ENCODE peak calls at places on chromosomes 11 and 22, in five cellular contexts. M is cardiac fibroblast, L is suprapubic skin, S is prostate gland, J is fibroblast of lung. Z is an unnamed sample.

GRCh38 chr11:130282111-130282510 is 32.6 kb downstream of the ZBTB44 start:
- DNase-seq in L (no peak), M (no peak), S (no peak), J (no peak), Z (no peak)

GRCh38 chr11:9626778-9627394 is 37.0 kb upstream of the SWAP70 start:
- DNase-seq in L (peak), S (no peak), J (no peak), M (no peak), Z (no peak)

GRCh38 chr11:73190557-73190885 is 27.6 kb upstream of the P2RY2 start:
- DNase-seq in M (no peak), J (no peak), S (no peak), L (peak), Z (no peak)

GRCh38 chr11:11510939-11511338 is 110.9 kb downstream of the GALNT18 start:
- DNase-seq in S (peak), M (no peak), J (no peak), L (no peak), Z (no peak)

GRCh38 chr22:22955866-22956535 is 68.4 kb downstream of the IGLL5 start:
- DNase-seq in J (peak), S (peak), M (peak), L (no peak), Z (peak)

GRCh38 chr11:72583616-72584292 is 90.5 kb downstream of the PDE2A start:
- DNase-seq in J (no peak), M (no peak), L (no peak), S (no peak), Z (no peak)

GRCh38 chr22:42432818-42433217 is 615 bp upstream of the NFAM1 start:
- DNase-seq in J (no peak), L (no peak), S (no peak), M (no peak), Z (no peak)

GRCh38 chr22:25696763-25697710 is 45.0 kb upstream of the MYO18B start:
- DNase-seq in M (no peak), L (no peak), J (no peak), S (no peak), Z (no peak)

GRCh38 chr11:8206251-8207079 is 37.6 kb upstream of the RIC3 start:
- DNase-seq in J (peak), S (peak), L (peak), M (no peak), Z (no peak)

GRCh38 chr22:43090130-43090789 is 1.1 kb upstream of the TTLL1 start:
- DNase-seq in M (peak), S (peak), J (peak), L (no peak), Z (peak)

GRCh38 chr11:75523189-75523588 is 2.6 kb downstream of the GDPD5 start:
- DNase-seq in L (no peak), S (no peak), J (no peak), M (no peak), Z (no peak)

GRCh38 chr11:62020661-62021060 is 53.2 kb upstream of the FTH1 start:
- DNase-seq in M (peak), J (no peak), S (no peak), L (no peak), Z (no peak)

GRCh38 chr11:104846216-104846615 is 52.0 kb downstream of the CASP12 start:
- DNase-seq in M (no peak), J (no peak), L (no peak), S (no peak), Z (no peak)

GRCh38 chr11:71477637-71478011 is 24.6 kb downstream of the NADSYN1 start:
- DNase-seq in S (no peak), M (no peak), L (no peak), J (no peak), Z (no peak)

GRCh38 chr22:41360126-41360525 is 21.6 kb upstream of the TEF start:
- DNase-seq in J (no peak), L (no peak), S (peak), M (no peak), Z (no peak)

GRCh38 chr22:24247564-24248344 is 2.9 kb upstream of the GGT5 start:
- DNase-seq in S (peak), J (peak), L (peak), M (peak), Z (peak)

GRCh38 chr11:116840746-116841296 is 3.4 kb upstream of the APOA1 start:
- DNase-seq in M (no peak), J (no peak), S (no peak), L (no peak), Z (no peak)

GRCh38 chr11:45671246-45672171 is 6.1 kb upstream of the CHST1 start:
- DNase-seq in S (no peak), M (no peak), L (no peak), J (no peak), Z (no peak)
- TF ChIP-seq CTCF in S (no peak), M (no peak), L (no peak), J (no peak), Z (no peak)

GRCh38 chr11:43577566-43578264 is 102.8 kb upstream of the HSD17B12 start:
- DNase-seq in J (no peak), L (no peak), M (no peak), S (no peak), Z (no peak)

GRCh38 chr11:43580735-43581369 is 99.7 kb upstream of the HSD17B12 start:
- DNase-seq in M (no peak), S (no peak), J (peak), L (no peak), Z (no peak)

GRCh38 chr11:43578346-43579170 is 102.0 kb upstream of the HSD17B12 start:
- DNase-seq in M (peak), J (peak), S (no peak), L (no peak), Z (peak)

GRCh38 chr11:43579919-43580276 is 100.6 kb upstream of the HSD17B12 start:
- DNase-seq in J (no peak), S (no peak), L (no peak), M (no peak), Z (no peak)

GRCh38 chr11:43579171-43579918 is 101.2 kb upstream of the HSD17B12 start:
- DNase-seq in L (no peak), J (peak), M (peak), S (no peak), Z (peak)
- H3K4me3 ChIP-seq in L (peak), J (peak), M (peak), S (peak), Z (peak)

GRCh38 chr22:44894321-44894720 is 115.5 kb downstream of the PHF21B start:
- DNase-seq in M (no peak), L (peak), J (no peak), S (no peak), Z (no peak)
- TF ChIP-seq CTCF in M (no peak), L (no peak), J (no peak), S (no peak), Z (no peak)

GRCh38 chr11:42171046-42171445 is 711.6 kb upstream of the LRRC4C start:
- DNase-seq in L (no peak), J (no peak), M (peak), S (no peak), Z (no peak)

GRCh38 chr11:42172441-42172840 is 713.0 kb upstream of the LRRC4C start:
- DNase-seq in J (no peak), L (no peak), S (no peak), M (no peak), Z (no peak)

GRCh38 chr11:42175203-42175602 is 715.8 kb upstream of the LRRC4C start:
- DNase-seq in S (no peak), M (peak), L (no peak), J (peak), Z (peak)

DNA sequence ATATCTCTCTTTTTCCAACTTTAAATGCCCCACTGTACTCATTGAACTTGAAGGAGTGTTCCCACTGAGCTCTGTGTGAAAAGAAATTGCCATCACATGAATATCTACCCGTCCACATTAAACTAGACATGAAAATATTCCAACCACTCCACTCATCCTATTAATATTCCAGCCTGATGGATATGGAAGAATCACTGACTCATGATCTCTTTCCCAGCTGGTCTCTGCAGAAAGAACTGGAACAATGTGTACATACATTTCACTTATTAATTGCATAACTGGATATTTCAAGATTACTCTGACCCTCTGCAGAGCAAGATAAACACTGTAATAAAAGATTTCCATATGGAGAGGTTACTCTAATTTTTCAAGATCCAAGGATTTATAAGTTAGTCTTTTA is 711.1 kb upstream of the LRRC4C start:
- DNase-seq in L (no peak), S (no peak), M (peak), J (peak), Z (no peak)
- H3K4me3 ChIP-seq in L (no peak), S (no peak), M (no peak), J (no peak), Z (no peak)

GRCh38 chr22:19664406-19664805 is 49.9 kb upstream of the SEPTIN5 start:
- DNase-seq in S (no peak), L (no peak), M (peak), J (no peak), Z (no peak)

GRCh38 chr22:19661156-19661555 is 53.1 kb upstream of the SEPTIN5 start:
- DNase-seq in L (no peak), S (no peak), J (no peak), M (no peak), Z (no peak)

GRCh38 chr22:19664951-19665783 is 49.1 kb upstream of the SEPTIN5 start:
- DNase-seq in L (peak), J (no peak), M (no peak), S (no peak), Z (no peak)

GRCh38 chr22:19663821-19664325 is 50.4 kb upstream of the SEPTIN5 start:
- DNase-seq in M (peak), S (no peak), J (peak), L (peak), Z (peak)

GRCh38 chr22:19663286-19663815 is 51.0 kb upstream of the SEPTIN5 start:
- DNase-seq in J (peak), L (peak), M (peak), S (no peak), Z (peak)
- TF ChIP-seq CTCF in J (no peak), L (no peak), M (no peak), S (no peak), Z (no peak)

GRCh38 chr11:315516-315994 is 1.7 kb downstream of the IFITM1 start:
- DNase-seq in M (no peak), S (no peak), L (no peak), J (no peak), Z (peak)

GRCh38 chr11:316891-317291 is 3.1 kb downstream of the IFITM1 start:
- DNase-seq in M (no peak), S (no peak), L (no peak), J (no peak), Z (no peak)

GRCh38 chr11:313787-314547 is at the start of gene IFITM1:
- DNase-seq in L (no peak), J (peak), S (peak), M (peak), Z (peak)

GRCh38 chr11:315051-315481 is 1.2 kb downstream of the IFITM1 start:
- DNase-seq in L (no peak), J (no peak), M (no peak), S (no peak), Z (peak)

DNA sequence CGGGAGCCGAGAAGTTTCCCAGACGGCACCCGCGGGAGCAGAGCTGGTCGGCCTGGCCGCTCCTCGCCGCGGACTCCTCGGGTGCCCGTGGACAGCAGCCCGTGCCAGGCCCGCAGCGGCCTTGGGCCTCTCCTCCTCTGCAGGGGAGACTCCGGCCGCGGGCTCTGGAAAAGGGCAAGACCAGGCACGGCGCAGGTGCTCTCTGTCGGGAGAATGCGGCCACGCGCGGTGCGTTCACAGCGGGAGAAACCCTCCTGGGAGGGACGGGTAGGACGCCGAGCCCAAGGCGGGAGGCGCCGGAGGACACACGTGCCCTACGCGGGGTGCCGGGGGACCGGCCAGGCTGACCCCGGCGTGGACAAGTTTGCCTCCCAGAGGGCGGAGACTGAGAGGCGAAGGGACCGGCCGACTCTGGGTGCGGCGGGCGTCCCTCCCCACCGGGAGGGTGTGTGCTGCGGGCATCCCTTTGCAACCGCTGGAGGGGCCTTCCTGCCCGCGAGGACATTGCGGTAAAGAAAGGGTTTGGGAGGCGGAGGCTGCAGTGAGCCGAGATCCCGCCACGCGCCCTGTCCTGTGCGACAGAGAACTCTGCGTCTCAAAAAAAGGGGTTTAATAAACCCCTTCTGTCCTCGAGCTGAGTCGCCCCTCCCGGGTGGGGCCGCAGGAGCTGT is 2.3 kb downstream of the IFITM1 start:
- DNase-seq in J (no peak), L (no peak), M (peak), S (no peak), Z (peak)
- H3K4me3 ChIP-seq in J (no peak), L (peak), M (peak), S (peak), Z (peak)

GRCh38 chr11:66976048-66976467 is 954 bp downstream of the C11orf86 start:
- DNase-seq in S (no peak), L (no peak), J (peak), M (peak), Z (peak)
- TF ChIP-seq CTCF in S (peak), L (no peak), J (peak), M (peak), Z (peak)

DNA sequence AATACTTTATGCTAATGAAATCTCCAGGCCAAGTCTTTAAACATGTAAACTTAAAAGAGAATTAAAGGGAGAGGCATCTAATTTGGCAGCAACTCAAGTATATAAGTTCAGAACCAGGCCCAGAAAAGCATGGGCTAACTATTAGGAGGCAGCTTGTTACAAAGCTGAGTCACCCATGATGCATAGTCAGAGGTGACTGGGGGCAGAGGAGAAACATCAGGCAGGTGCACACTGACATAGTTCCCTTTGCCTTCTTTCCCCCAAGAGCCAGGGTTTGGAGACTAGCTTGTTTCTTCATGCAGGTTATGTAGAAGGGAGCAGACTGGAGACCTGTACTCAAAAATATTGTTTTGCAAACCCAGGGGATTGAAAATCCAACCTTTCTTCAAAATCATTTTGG is 619.0 kb downstream of the SOX6 start:
- DNase-seq in J (peak), M (peak), L (no peak), S (no peak), Z (no peak)
- H3K4me3 ChIP-seq in J (no peak), M (no peak), L (no peak), S (no peak), Z (no peak)

GRCh38 chr11:65008873-65009272 is 5.1 kb upstream of the ARL2 start:
- DNase-seq in S (no peak), L (no peak), J (no peak), M (no peak), Z (no peak)

GRCh38 chr11:65014146-65014960 is at the start of gene ARL2:
- DNase-seq in L (peak), S (peak), J (no peak), M (no peak), Z (peak)

GRCh38 chr11:65016705-65017104 is 2.7 kb downstream of the ARL2 start:
- DNase-seq in L (no peak), M (no peak), S (no peak), J (no peak), Z (no peak)

GRCh38 chr11:65013692-65014145 is 241 bp upstream of the ARL2 start:
- DNase-seq in L (peak), J (peak), S (peak), M (peak), Z (peak)

DNA sequence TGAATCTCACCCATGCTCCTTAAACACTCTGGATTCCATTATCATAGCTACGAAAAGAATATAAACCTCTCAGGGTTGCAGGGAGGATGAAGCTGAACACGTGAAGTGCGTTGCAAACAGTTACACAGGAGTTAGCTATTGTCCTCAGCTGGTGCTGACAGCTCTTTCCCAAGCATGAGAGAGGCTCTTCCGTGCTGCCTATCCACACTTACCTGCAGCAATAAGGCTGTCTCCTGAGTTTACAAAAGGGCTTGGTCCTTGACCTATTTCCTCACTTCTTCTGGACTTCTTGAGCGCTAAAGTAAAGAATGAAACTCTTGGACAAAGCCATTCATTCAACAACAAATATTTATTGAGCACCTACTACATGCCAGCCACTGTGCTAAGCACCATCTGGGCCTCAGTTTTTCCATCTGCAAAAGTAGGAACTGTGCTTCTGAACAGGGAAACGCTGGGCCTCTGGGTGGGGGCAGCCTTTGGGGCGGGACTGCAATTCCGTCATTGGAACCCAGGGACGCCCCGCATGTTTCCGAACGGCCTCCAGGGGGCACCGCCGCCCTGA is 749 bp upstream of the ARL2 start:
- DNase-seq in S (peak), M (peak), J (peak), L (peak), Z (peak)
- TF ChIP-seq CTCF in S (no peak), M (peak), J (no peak), L (peak), Z (peak)

GRCh38 chr22:46775364-46775758 is 12.9 kb downstream of the TBC1D22A start:
- DNase-seq in M (no peak), S (no peak), J (no peak), L (no peak), Z (no peak)
- H3K4me3 ChIP-seq in M (no peak), S (no peak), J (no peak), L (no peak), Z (no peak)

Z was measured in fibroblast of villous mesenchyme.